ENCODE peak calls at places on chromosome 3, in ten cellular contexts. G is stomach; X is fibroblast of lung; T is naive thymus-derived CD4-positive, alpha-beta T cell; I is neural progenitor cell; C is endothelial cell of umbilical vein; L is neuronal stem cell; M is breast epithelium; N is tibial artery; F is CD8-positive, alpha-beta T cell. Z is an unnamed sample.

GRCh38 chr3:89098964-89099585 is 8.3 kb upstream of the EPHA3 start:
- DNase-seq in T (peak; percentile 17), X (peak; percentile 72), N (peak; percentile 32), C (peak; percentile 39), F (no peak), L (peak; percentile 42), M (no peak), I (peak; percentile 75), G (peak; percentile 49), Z (no peak)

GRCh38 chr3:120428904-120429303 is 21.9 kb downstream of the FSTL1 start:
- DNase-seq in M (no peak), F (no peak), L (no peak), X (no peak), T (no peak), N (no peak), G (no peak), C (no peak), I (no peak), Z (no peak)

GRCh38 chr3:187807086-187807862 is 62.0 kb upstream of the BCL6 start:
- DNase-seq in I (no peak), C (no peak), T (no peak), G (no peak), N (no peak), L (no peak), M (no peak), X (peak; percentile 11), F (no peak), Z (no peak)

GRCh38 chr3:115187149-115187757 is 40.2 kb upstream of the ZBTB20 start:
- DNase-seq in F (no peak), X (no peak), C (no peak), M (no peak), G (no peak), I (no peak), N (no peak), L (no peak), T (no peak), Z (no peak)

GRCh38 chr3:45097296-45097883 is 48.8 kb downstream of the CDCP1 start:
- DNase-seq in L (no peak), I (no peak), F (no peak), T (no peak), C (no peak), X (no peak), M (no peak), G (no peak), N (no peak), Z (no peak)

GRCh38 chr3:10531031-10531430 is 25.6 kb upstream of the ATP2B2 start:
- DNase-seq in C (no peak), N (no peak), F (no peak), T (no peak), M (peak; percentile 27), G (peak; percentile 21), I (no peak), X (no peak), L (no peak), Z (no peak)

GRCh38 chr3:143648708-143649107 is 199.6 kb downstream of the SLC9A9 start:
- DNase-seq in G (no peak), M (no peak), L (no peak), C (no peak), F (no peak), N (no peak), I (peak; percentile 40), T (no peak), X (peak; percentile 28), Z (no peak)

GRCh38 chr3:120793601-120794000 is 51.1 kb downstream of the GTF2E1 start:
- DNase-seq in C (peak; percentile 32), G (no peak), F (no peak), L (no peak), M (no peak), N (no peak), T (no peak), X (no peak), I (no peak), Z (no peak)

GRCh38 chr3:106399773-106400172 is 531.0 kb upstream of the CBLB start:
- DNase-seq in I (peak; percentile 83), G (no peak), X (no peak), C (no peak), F (no peak), N (no peak), T (no peak), L (peak; percentile 60), M (no peak), Z (no peak)

GRCh38 chr3:99638244-99638948 is at the start of gene COL8A1:
- DNase-seq in I (peak; percentile 57), L (peak; percentile 26), T (no peak), F (no peak), C (peak; percentile 94), G (no peak), N (peak; percentile 90), M (peak; percentile 54), X (peak; percentile 79), Z (no peak)

GRCh38 chr3:45024601-45025262 is 1.4 kb upstream of the CLEC3B start:
- DNase-seq in F (no peak), X (no peak), G (no peak), T (no peak), M (no peak), C (peak; percentile 46), I (no peak), N (no peak), L (no peak), Z (no peak)

GRCh38 chr3:13513913-13514517 is 33.9 kb downstream of the HDAC11 start:
- DNase-seq in I (no peak), X (no peak), F (no peak), G (peak; percentile 42), L (no peak), T (no peak), M (no peak), C (no peak), N (no peak), Z (no peak)

GRCh38 chr3:57555738-57556458 is at the start of gene PDE12:
- DNase-seq in T (peak; percentile 76), N (peak; percentile 88), G (peak; percentile 86), L (peak; percentile 75), F (peak; percentile 68), I (peak; percentile 86), X (peak; percentile 96), M (peak; percentile 80), C (peak; percentile 89), Z (peak; percentile 69)

GRCh38 chr3:150073031-150073430 is 102.3 kb upstream of the PFN2 start:
- DNase-seq in L (no peak), M (no peak), F (no peak), G (no peak), N (no peak), T (no peak), I (no peak), C (no peak), X (no peak), Z (no peak)

GRCh38 chr3:64384561-64384960 is 159.3 kb upstream of the PRICKLE2 start:
- DNase-seq in F (no peak), G (no peak), X (no peak), T (no peak), M (no peak), C (no peak), N (no peak), L (no peak), I (no peak), Z (no peak)

GRCh38 chr3:64380539-64380938 is 155.3 kb upstream of the PRICKLE2 start:
- DNase-seq in I (no peak), T (no peak), G (no peak), C (no peak), M (no peak), F (no peak), N (no peak), L (no peak), X (no peak), Z (no peak)

GRCh38 chr3:64385256-64385655 is 160.0 kb upstream of the PRICKLE2 start:
- DNase-seq in T (no peak), X (no peak), M (no peak), L (no peak), I (no peak), G (no peak), N (no peak), C (no peak), F (no peak), Z (no peak)

GRCh38 chr3:64381369-64381768 is 156.1 kb upstream of the PRICKLE2 start:
- DNase-seq in F (no peak), X (no peak), C (no peak), L (no peak), G (no peak), N (no peak), T (no peak), I (no peak), M (no peak), Z (no peak)

GRCh38 chr3:64382171-64382570 is 156.9 kb upstream of the PRICKLE2 start:
- DNase-seq in M (no peak), T (no peak), G (no peak), I (no peak), F (no peak), N (no peak), C (peak; percentile 11), X (peak; percentile 57), L (no peak), Z (no peak)
- H3K9me3 ChIP-seq in M (no peaks in the 10 kb centered on the region), T (no peaks in the 10 kb centered on the region), G (no peaks in the 10 kb centered on the region), I (no peaks in the 10 kb centered on the region), F (no peaks in the 10 kb centered on the region), N (no peaks in the 10 kb centered on the region), C (no peaks in the 10 kb centered on the region), X (no peaks in the 10 kb centered on the region), L (no peaks in the 10 kb centered on the region), Z (no peaks in the 10 kb centered on the region)

DNA sequence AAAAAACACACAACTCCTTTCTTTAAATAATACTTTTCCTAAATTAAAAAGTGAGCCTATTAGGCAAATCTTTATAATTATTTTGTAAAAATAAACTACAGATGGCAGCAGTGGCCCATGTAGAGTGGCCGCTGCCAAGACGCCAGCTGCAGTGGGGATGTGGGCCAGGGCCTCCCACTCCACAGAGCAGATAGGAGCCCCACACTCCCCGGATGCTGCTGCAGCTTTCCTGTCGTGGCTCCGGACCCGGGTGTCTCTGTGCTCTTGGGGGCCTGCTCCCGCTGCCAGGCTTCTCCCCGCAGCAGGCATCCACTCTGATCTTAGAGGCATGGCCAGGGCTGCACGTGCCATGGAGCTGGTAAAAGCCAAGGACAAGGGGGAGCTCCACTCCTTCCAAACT is 67.5 kb downstream of the PROS1 start:
- DNase-seq in T (no peak), M (no peak), G (no peak), F (no peak), X (no peak), N (no peak), I (no peak), C (no peak), L (no peak), Z (no peak)
- H3K9me3 ChIP-seq in T (no peaks in the 10 kb centered on the region), M (no peaks in the 10 kb centered on the region), G (no peaks in the 10 kb centered on the region), F (no peaks in the 10 kb centered on the region), X (no peaks in the 10 kb centered on the region), N (no peaks in the 10 kb centered on the region), I (peaks cover 10% of the 10 kb centered on the region), C (no peaks in the 10 kb centered on the region), L (no peaks in the 10 kb centered on the region), Z (no peaks in the 10 kb centered on the region)

GRCh38 chr3:134522541-134522940 is 36.7 kb downstream of the CEP63 start:
- DNase-seq in T (no peak), N (no peak), F (no peak), G (no peak), L (no peak), M (no peak), C (no peak), X (no peak), I (no peak), Z (no peak)
- H3K9me3 ChIP-seq in T (no peaks in the 10 kb centered on the region), N (peaks cover 39% of the 10 kb centered on the region), F (peaks cover 6% of the 10 kb centered on the region), G (peaks cover 43% of the 10 kb centered on the region), L (peaks cover 29% of the 10 kb centered on the region), M (peaks cover 24% of the 10 kb centered on the region), C (no peaks in the 10 kb centered on the region), X (no peaks in the 10 kb centered on the region), I (peaks cover 32% of the 10 kb centered on the region), Z (no peaks in the 10 kb centered on the region)

DNA sequence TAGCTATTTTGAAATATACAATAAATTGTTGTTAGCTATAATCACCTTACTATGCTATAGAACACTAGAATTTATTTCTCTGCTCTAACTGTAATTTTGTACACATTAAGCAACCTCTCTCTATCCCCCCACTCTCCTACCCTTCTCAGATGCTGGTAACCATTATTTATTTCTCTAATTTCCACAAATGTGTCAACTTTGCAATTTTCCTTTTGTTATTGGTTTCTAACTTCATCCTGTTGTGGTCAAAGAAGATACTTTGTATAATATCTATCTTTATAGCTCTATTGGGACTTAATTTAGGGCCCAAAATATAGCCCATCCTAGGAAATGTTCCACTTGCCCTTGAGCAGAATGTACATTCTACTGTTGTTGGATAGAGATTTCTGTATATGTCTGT is 229.3 kb downstream of the SATB1 start:
- DNase-seq in F (no peak), X (no peak), L (no peak), I (no peak), C (no peak), M (no peak), G (no peak), N (no peak), T (no peak), Z (no peak)
- H3K9me3 ChIP-seq in F (no peaks in the 10 kb centered on the region), X (no peaks in the 10 kb centered on the region), L (no peaks in the 10 kb centered on the region), I (no peaks in the 10 kb centered on the region), C (no peaks in the 10 kb centered on the region), M (peaks cover 4% of the 10 kb centered on the region), G (peaks cover 12% of the 10 kb centered on the region), N (peaks cover 6% of the 10 kb centered on the region), T (no peaks in the 10 kb centered on the region), Z (no peaks in the 10 kb centered on the region)

Z was measured in T-helper 17 cell.